ENCODE peak calls at places on chromosomes 7 and 10, in four cellular contexts. P is astrocyte; R is colonic mucosa; W is CD4-positive, CD25-positive, alpha-beta regulatory T cell. O is an unnamed sample.
A peak's percentile ranks its signal among the peaks of the same experiment; 100 is the strongest.

GRCh38 chr7:133024604-133025003 is 57.3 kb downstream of the CHCHD3 start:
- DNase-seq in W (no peak), R (no peak), P (no peak), O (no peak)

GRCh38 chr10:43354325-43354635 is 17.2 kb upstream of the FXYD4 start:
- DNase-seq in R (no peak), P (no peak), W (peak; percentile 37), O (no peak)

GRCh38 chr7:7148799-7149481 is 33.4 kb upstream of the C1GALT1 start:
- DNase-seq in P (peak; percentile 2), W (no peak), R (no peak), O (no peak)

GRCh38 chr7:18895456-18895855 is 222.0 kb downstream of the TWIST1 start:
- DNase-seq in W (no peak), P (peak; percentile 84), R (no peak), O (no peak)

GRCh38 chr7:118259115-118259514 is 34.6 kb downstream of the ANKRD7 start:
- DNase-seq in R (no peak), P (no peak), W (no peak), O (no peak)

GRCh38 chr7:4712371-4713182 is 30.5 kb downstream of the FOXK1 start:
- DNase-seq in R (peak; percentile 35), P (peak; percentile 29), W (no peak), O (peak; percentile 63)

GRCh38 chr10:43846187-43846680 is 197.6 kb upstream of the ZNF32 start:
- DNase-seq in P (peak; percentile 44), W (peak; percentile 61), R (no peak), O (peak; percentile 29)

GRCh38 chr10:58513189-58514101 is 773 bp downstream of the BICC1 start:
- DNase-seq in P (peak; percentile 74), W (no peak), R (peak; percentile 51), O (peak; percentile 56)

GRCh38 chr7:142516038-142516501 is 233.2 kb upstream of the PRSS1 start:
- DNase-seq in R (peak; percentile 60), W (peak; percentile 72), P (peak; percentile 45), O (no peak)

GRCh38 chr7:134991469-134992339 is 5.4 kb downstream of the AGBL3 start:
- DNase-seq in P (no peak), W (no peak), R (no peak), O (no peak)

GRCh38 chr10:31071232-31071999 is 39.8 kb upstream of the ZNF438 start:
- DNase-seq in R (no peak), P (peak; percentile 85), W (no peak), O (peak; percentile 56)

GRCh38 chr10:71312840-71313789 is 5.9 kb upstream of the SLC29A3 start:
- DNase-seq in R (peak; percentile 50), W (no peak), P (peak; percentile 56), O (peak; percentile 9)

GRCh38 chr7:32034052-32034451 is 36.2 kb downstream of the PDE1C start:
- DNase-seq in P (no peak), R (no peak), W (no peak), O (no peak)

GRCh38 chr7:137731436-137731835 is 115.3 kb downstream of the DGKI start:
- DNase-seq in R (no peak), P (peak; percentile 33), W (no peak), O (peak; percentile 22)

GRCh38 chr7:29609162-29610030 is 45.8 kb downstream of the PRR15 start:
- DNase-seq in R (peak; percentile 79), W (no peak), P (peak; percentile 60), O (no peak)

GRCh38 chr7:657565-658119 is 68.9 kb upstream of the DNAAF5 start:
- DNase-seq in P (no peak), W (no peak), R (no peak), O (no peak)

GRCh38 chr7:8640671-8641070 is 207.3 kb downstream of the NXPH1 start:
- DNase-seq in W (no peak), R (no peak), P (no peak), O (no peak)

GRCh38 chr7:40525764-40526163 is 391.0 kb downstream of the SUGCT start:
- DNase-seq in R (no peak), P (no peak), W (no peak), O (no peak)

DNA sequence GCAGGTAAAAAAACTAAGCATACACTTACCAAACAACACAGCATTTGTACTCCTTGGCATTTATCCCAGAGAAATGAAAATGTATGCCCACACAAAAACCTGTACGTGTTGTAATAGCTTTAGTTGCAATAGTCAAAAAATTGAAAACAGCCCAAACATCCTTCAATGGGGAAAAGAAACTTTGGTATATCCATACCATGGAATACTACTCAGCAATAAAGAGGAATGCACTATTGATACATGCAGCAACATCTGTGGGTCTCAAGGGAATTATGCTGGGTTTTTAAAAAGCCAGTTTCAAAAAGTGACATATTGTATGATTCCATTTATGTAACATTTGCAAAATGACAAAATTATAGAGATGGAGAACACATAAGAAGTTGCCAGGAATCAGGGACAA is 35.4 kb downstream of the DPCD start:
- DNase-seq in W (no peak), R (no peak), P (no peak), O (no peak)
- H3K27ac ChIP-seq in W (no peak overlapping the region), R (no peak overlapping the region), P (no peak overlapping the region), O (no peak overlapping the region)

DNA sequence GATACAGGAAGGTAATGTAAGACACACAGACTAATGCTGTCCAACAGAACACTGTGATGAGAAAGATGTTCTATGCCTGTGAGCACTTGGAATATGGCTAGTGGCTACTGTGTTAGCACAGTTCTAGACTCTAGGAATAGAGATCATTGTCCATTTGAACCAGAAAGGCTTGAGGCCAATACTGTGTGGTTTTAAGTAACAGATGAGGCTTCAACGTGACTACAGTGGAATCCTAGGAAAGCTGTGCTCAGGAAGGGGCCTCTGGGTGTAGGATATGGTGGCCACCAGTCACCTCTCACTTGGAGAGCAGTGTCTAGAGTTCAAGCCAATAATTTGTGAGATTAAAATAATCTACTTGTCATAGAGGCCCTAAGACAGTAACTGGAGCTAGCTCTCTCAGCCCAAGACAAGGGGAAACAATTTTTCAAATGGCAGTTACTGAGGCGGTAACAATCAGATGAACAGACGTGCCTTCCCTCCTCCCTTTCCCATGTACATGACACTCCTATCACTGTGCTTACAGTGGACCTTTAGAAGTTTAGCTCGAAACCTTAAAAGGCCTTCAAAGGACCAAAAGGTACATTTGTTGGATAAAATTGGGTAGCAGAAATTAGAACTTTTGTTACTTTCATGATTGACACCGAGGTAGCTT is 10.2 kb downstream of the ZDHHC16 start:
- DNase-seq in R (no peak), P (no peak), W (no peak), O (no peak)
- H3K36me3 ChIP-seq in R (peaks cover 28% of the 10 kb centered on the region), P (peaks cover 68% of the 10 kb centered on the region), W (peaks cover 76% of the 10 kb centered on the region), O (peaks cover 84% of the 10 kb centered on the region)

GRCh38 chr7:99124236-99124635 is 19.7 kb downstream of the SMURF1 start:
- DNase-seq in W (no peak), R (no peak), P (no peak), O (no peak)

GRCh38 chr7:99122762-99123161 is 21.1 kb downstream of the SMURF1 start:
- DNase-seq in R (no peak), P (no peak), W (no peak), O (no peak)

GRCh38 chr7:99125505-99125865 is 18.4 kb downstream of the SMURF1 start:
- DNase-seq in R (peak; percentile 51), P (no peak), W (no peak), O (no peak)

GRCh38 chr7:99123571-99124033 is 20.3 kb downstream of the SMURF1 start:
- DNase-seq in P (no peak), R (no peak), W (no peak), O (peak; percentile 73)

GRCh38 chr7:99124636-99125504 is 19.0 kb downstream of the SMURF1 start:
- DNase-seq in R (no peak), P (no peak), W (no peak), O (peak; percentile 47)
- H3K27ac ChIP-seq in R (peak overlapping the region; percentile 51), P (no peak overlapping the region), W (no peak overlapping the region), O (peak overlapping the region; percentile 91)

DNA sequence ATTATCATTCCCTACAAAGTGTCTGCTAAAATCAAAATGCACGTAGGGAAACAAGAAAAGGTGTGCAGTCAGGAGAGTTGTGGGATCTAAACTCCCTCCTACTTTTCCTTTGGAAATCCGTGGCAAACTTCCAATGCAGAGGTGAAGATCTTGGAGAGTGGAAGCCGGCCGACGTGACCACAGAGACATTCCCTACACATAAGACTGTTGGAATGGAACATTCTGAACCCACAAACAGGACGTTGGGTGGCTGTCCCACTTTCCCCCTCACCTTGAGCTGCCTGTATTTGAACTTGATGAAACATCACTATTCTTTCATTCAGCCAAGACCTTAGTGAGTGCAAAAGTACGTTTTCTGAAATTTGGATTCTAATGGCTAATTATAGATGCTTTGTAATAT is 65.9 kb downstream of the PRKCQ start:
- DNase-seq in R (no peak), W (no peak), P (no peak), O (no peak)
- H3K36me3 ChIP-seq in R (no peaks in the 10 kb centered on the region), W (peaks cover 57% of the 10 kb centered on the region), P (no peaks in the 10 kb centered on the region), O (no peaks in the 10 kb centered on the region)

GRCh38 chr7:120998996-120999565 is 10.6 kb downstream of the CPED1 start:
- DNase-seq in P (no peak), R (no peak), W (no peak), O (no peak)
- H3K27ac ChIP-seq in P (no peak overlapping the region), R (no peak overlapping the region), W (no peak overlapping the region), O (no peak overlapping the region)

DNA sequence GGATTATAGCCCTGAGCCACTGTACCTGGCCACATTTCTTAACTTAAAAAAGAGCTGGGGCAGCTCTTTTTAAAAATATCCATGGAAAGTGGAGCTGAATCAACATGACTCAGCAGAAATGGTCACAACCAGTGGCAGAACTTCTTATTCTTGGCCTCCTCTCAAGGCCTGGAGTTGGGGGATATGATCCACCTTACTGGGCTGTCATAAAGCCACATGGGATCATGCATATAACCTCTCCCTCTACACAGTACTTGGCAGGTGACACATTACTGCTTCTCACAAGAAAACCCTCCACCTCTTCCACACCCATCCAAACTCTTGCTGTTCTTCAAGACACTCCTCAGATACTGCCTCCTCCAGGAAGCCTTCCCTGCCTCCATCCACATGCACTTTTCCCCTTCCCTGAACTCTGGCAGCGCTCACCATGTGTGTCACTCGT is 85.3 kb downstream of the TBXAS1 start:
- DNase-seq in P (peak; percentile 60), W (no peak), R (no peak), O (peak; percentile 18)
- H3K36me3 ChIP-seq in P (no peaks in the 10 kb centered on the region), W (no peaks in the 10 kb centered on the region), R (no peaks in the 10 kb centered on the region), O (no peaks in the 10 kb centered on the region)

DNA sequence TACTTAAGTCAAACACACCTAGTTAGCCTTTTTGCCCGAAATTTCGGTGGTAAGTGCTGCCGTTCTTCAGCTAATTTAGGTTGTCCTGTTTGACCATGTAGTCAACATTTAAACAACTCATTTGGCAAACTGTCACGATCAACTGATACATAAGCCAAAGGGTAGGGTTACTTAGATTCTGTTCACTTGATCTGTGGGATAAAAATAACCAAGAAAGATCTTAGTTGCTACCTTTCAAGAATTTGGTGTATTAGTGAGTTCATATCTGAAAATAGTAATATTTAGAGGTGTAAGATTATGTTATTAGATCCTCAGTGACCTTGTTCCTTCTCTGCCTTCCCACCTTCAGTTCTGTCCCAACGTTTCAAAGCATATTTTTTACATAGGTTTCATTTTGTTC is 2.0 kb downstream of the TNKS2 start:
- DNase-seq in W (no peak), R (no peak), P (no peak), O (no peak)
- H3K27ac ChIP-seq in W (peak overlapping the region; percentile 89), R (no peak overlapping the region), P (no peak overlapping the region), O (no peak overlapping the region)

GRCh38 chr7:148807451-148807850 is 76.6 kb downstream of the EZH2 start:
- DNase-seq in W (no peak), R (no peak), P (no peak), O (no peak)
- H3K36me3 ChIP-seq in W (peaks cover 55% of the 10 kb centered on the region), R (no peaks in the 10 kb centered on the region), P (peaks cover 31% of the 10 kb centered on the region), O (peaks cover 3% of the 10 kb centered on the region)